ENCODE peak calls at places on chromosomes 4 and X, in eight cellular contexts. W, H, L, E, Z, V, T and P are unnamed samples. For H3K36me3, the result is how much of the 10 kb centered on the place peaks cover.

GRCh38 chr4:76210502-76210901 is 3.1 kb downstream of the SCARB2 start:
- DNase-seq in H (no peak), T (no peak), Z (no peak), W (no peak), V (no peak), E (no peak), L (no peak), P (no peak)

GRCh38 chr4:15479089-15479912 is 9.6 kb downstream of the CC2D2A start:
- DNase-seq in H (peak), W (no peak), T (peak), V (no peak), E (no peak), L (peak), Z (peak), P (no peak)

GRCh38 chrX:46727445-46727844 is 31.5 kb downstream of the SLC9A7 start:
- DNase-seq in E (no peak), H (no peak), L (peak), T (no peak), Z (no peak), W (no peak), V (no peak), P (no peak)

GRCh38 chr4:178215754-178216153 is 773.5 kb upstream of the AGA start:
- DNase-seq in T (no peak), W (no peak), L (no peak), H (no peak), V (no peak), Z (no peak), E (no peak), P (no peak)

GRCh38 chrX:21661316-21661715 is 3.2 kb upstream of the KLHL34 start:
- DNase-seq in W (no peak), Z (no peak), H (no peak), L (no peak), V (no peak), T (no peak), E (no peak), P (no peak)

GRCh38 chr4:55819634-55820033 is at the start of gene EXOC1L:
- DNase-seq in W (no peak), H (no peak), Z (no peak), T (peak), V (no peak), L (no peak), E (no peak), P (no peak)

GRCh38 chr4:98612318-98613250 is 45.8 kb downstream of the TSPAN5 start:
- DNase-seq in L (no peak), V (no peak), E (no peak), W (no peak), T (no peak), Z (no peak), H (no peak), P (no peak)

GRCh38 chr4:153750197-153750817 is 9.5 kb downstream of the RNF175 start:
- DNase-seq in Z (peak), L (peak), V (peak), E (peak), W (no peak), H (no peak), T (peak), P (no peak)

GRCh38 chr4:102586644-102587021 is 85.5 kb downstream of the NFKB1 start:
- DNase-seq in E (no peak), W (no peak), L (no peak), H (no peak), Z (no peak), T (no peak), V (no peak), P (no peak)

GRCh38 chr4:184282251-184282713 is 64.6 kb upstream of the ENPP6 start:
- DNase-seq in L (no peak), Z (no peak), T (no peak), E (no peak), V (peak), H (peak), W (no peak), P (no peak)

GRCh38 chr4:87498446-87498900 is 30.7 kb downstream of the SPARCL1 start:
- DNase-seq in T (no peak), W (no peak), Z (no peak), H (no peak), V (no peak), L (peak), E (no peak), P (no peak)

GRCh38 chrX:15946783-15947550 is 92.4 kb upstream of the AP1S2 start:
- DNase-seq in E (no peak), H (no peak), W (no peak), T (no peak), V (no peak), L (peak), Z (no peak), P (no peak)

GRCh38 chrX:133384454-133384853 is 30.8 kb downstream of the GPC4 start:
- DNase-seq in L (no peak), W (no peak), E (no peak), T (no peak), H (no peak), Z (no peak), V (no peak), P (no peak)

GRCh38 chr4:72179342-72179741 is 147.5 kb downstream of the NPFFR2 start:
- DNase-seq in H (no peak), T (no peak), L (no peak), E (no peak), V (no peak), Z (no peak), W (no peak), P (no peak)

GRCh38 chrX:115494133-115494532 is 66.8 kb upstream of the PLS3 start:
- DNase-seq in W (no peak), T (no peak), L (peak), E (no peak), V (no peak), Z (no peak), H (no peak), P (no peak)

GRCh38 chr4:105520819-105521790 is 31.3 kb upstream of the ARHGEF38 start:
- DNase-seq in H (no peak), Z (peak), T (peak), E (no peak), V (peak), L (peak), W (no peak), P (no peak)

GRCh38 chrX:99172958-99173357 is 1237.1 kb downstream of the PCDH19 start:
- DNase-seq in Z (no peak), E (no peak), H (no peak), W (no peak), L (no peak), V (no peak), T (no peak), P (no peak)

GRCh38 chrX:9871871-9872270 is 85.6 kb downstream of the SHROOM2 start:
- DNase-seq in W (no peak), H (no peak), E (no peak), T (no peak), Z (no peak), V (no peak), L (peak), P (no peak)

GRCh38 chrX:124555036-124555595 is 208.8 kb downstream of the SH2D1A start:
- DNase-seq in V (no peak), Z (no peak), T (no peak), H (no peak), W (no peak), E (no peak), L (peak), P (no peak)

GRCh38 chrX:4850312-4850711 is 1136.9 kb upstream of the PRKX start:
- DNase-seq in E (no peak), T (no peak), H (no peak), Z (no peak), V (no peak), L (no peak), W (no peak), P (no peak)

GRCh38 chr4:157824006-157824405 is 348.8 kb downstream of the GASK1B start:
- DNase-seq in V (no peak), W (no peak), H (no peak), Z (no peak), E (no peak), T (no peak), L (no peak), P (no peak)

GRCh38 chr4:185685804-185686203 is 126.2 kb downstream of the SORBS2 start:
- DNase-seq in Z (no peak), E (no peak), H (no peak), W (no peak), T (no peak), V (no peak), L (no peak), P (no peak)

GRCh38 chr4:16818005-16818404 is 80.4 kb downstream of the LDB2 start:
- DNase-seq in V (no peak), E (no peak), H (no peak), W (no peak), L (no peak), Z (no peak), T (no peak), P (no peak)

GRCh38 chr4:25253072-25253447 is 19.2 kb downstream of the PI4K2B start:
- DNase-seq in T (no peak), V (no peak), H (no peak), E (no peak), Z (no peak), L (peak), W (no peak), P (no peak)

GRCh38 chr4:18689308-18689915 is 667.9 kb upstream of the LCORL start:
- DNase-seq in Z (peak), W (peak), L (peak), H (no peak), E (peak), V (peak), T (peak), P (no peak)

GRCh38 chrX:48025561-48025960 is 18.8 kb downstream of the SPACA5 start:
- DNase-seq in T (peak), W (no peak), L (peak), V (peak), E (peak), H (no peak), Z (peak), P (no peak)

GRCh38 chrX:134721766-134722532 is 63.7 kb upstream of the PLAC1 start:
- DNase-seq in V (no peak), E (no peak), H (no peak), Z (no peak), L (no peak), T (no peak), W (no peak), P (no peak)

GRCh38 chr4:10173754-10174749 is 57.5 kb upstream of the WDR1 start:
- DNase-seq in L (no peak), T (no peak), H (no peak), Z (no peak), W (no peak), V (peak), E (peak), P (no peak)

GRCh38 chr4:115357767-115358166 is 244.3 kb upstream of the NDST4 start:
- DNase-seq in E (no peak), H (no peak), T (no peak), V (no peak), Z (no peak), W (no peak), L (no peak), P (no peak)

GRCh38 chr4:80422727-80423404 is 87.3 kb downstream of the CFAP299 start:
- DNase-seq in E (no peak), L (no peak), T (no peak), W (no peak), H (no peak), V (no peak), Z (no peak), P (no peak)

GRCh38 chr4:98055800-98056501 is 87.3 kb downstream of the STPG2 start:
- DNase-seq in L (no peak), V (no peak), H (no peak), W (no peak), T (no peak), Z (no peak), E (no peak), P (no peak)

GRCh38 chr4:119559044-119559647 is 69.5 kb downstream of the PDE5A start:
- DNase-seq in E (no peak), L (peak), H (no peak), T (no peak), Z (no peak), V (no peak), W (no peak), P (no peak)

GRCh38 chr4:120007171-120007894 is 59.3 kb downstream of the MAD2L1 start:
- DNase-seq in H (no peak), T (no peak), E (no peak), W (no peak), L (peak), Z (no peak), V (no peak), P (no peak)

GRCh38 chr4:113524096-113524495 is 237.4 kb downstream of the CAMK2D start:
- DNase-seq in L (no peak), E (no peak), Z (no peak), W (no peak), H (no peak), T (no peak), V (no peak), P (no peak)

GRCh38 chr4:52658671-52659015 is 458 bp downstream of the USP46 start:
- DNase-seq in E (no peak), Z (peak), T (no peak), H (peak), L (no peak), V (no peak), W (no peak), P (peak)

GRCh38 chrX:24202465-24203031 is 53.0 kb downstream of the ZFX start:
- DNase-seq in W (no peak), Z (no peak), T (no peak), L (no peak), V (no peak), E (no peak), H (no peak), P (no peak)

DNA sequence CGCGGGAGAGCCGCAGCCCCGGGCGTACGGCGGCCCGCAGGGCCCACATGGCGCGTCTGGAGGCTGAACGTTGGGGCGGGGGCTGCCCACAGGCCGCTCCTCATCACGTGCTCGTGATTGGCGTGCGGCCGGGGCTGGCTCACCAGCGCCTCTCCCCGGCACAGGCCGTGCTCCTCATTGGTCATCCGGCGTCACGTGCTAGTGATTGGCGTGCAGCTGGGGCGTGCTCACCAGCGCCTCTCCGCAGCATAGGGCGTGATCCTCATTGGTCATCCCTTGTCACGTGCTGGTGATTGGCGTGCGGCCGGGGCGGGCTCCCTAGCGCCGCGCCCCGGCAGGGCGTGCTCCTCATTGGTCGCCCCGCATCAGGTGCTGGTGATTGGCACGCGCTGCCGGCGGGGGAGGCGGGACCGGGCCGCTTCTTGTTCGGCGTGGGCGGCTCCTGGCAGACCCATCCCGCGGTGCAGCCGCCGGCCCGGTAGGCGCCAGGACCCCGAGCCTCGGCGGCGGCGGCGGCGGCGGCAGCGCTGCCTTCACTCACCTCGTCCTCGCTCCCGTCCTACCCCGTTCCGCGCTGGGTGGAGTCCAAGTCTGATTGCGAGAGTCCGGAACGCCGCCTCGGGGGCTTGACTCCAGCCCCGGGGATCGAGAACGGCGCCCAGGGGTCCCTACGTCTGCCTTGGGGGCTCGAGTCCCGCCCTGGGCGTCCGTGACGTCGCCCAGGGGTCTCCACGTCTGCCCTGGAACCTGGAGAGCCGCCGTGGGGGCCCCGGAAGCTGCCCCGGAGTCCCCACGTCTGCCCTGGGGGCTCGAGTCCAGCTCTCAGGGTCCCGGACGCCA is at the start of gene GTPBP6:
- DNase-seq in H (peak), Z (peak), E (peak), T (peak), W (peak), L (peak), V (peak), P (peak)
- TF ChIP-seq POLR2A in H (peak), Z (peak), E (peak), T (peak), W (peak), L (peak), V (peak), P (no peak)

GRCh38 chrX:147935156-147935758 is 23.5 kb downstream of the FMR1 start:
- DNase-seq in H (no peak), V (no peak), W (no peak), Z (no peak), T (no peak), E (no peak), L (no peak), P (no peak)
- H3K36me3 ChIP-seq in H (under half), V (under half), W (under half), Z (under half), T (under half), E (under half), L (under half), P (under half)

DNA sequence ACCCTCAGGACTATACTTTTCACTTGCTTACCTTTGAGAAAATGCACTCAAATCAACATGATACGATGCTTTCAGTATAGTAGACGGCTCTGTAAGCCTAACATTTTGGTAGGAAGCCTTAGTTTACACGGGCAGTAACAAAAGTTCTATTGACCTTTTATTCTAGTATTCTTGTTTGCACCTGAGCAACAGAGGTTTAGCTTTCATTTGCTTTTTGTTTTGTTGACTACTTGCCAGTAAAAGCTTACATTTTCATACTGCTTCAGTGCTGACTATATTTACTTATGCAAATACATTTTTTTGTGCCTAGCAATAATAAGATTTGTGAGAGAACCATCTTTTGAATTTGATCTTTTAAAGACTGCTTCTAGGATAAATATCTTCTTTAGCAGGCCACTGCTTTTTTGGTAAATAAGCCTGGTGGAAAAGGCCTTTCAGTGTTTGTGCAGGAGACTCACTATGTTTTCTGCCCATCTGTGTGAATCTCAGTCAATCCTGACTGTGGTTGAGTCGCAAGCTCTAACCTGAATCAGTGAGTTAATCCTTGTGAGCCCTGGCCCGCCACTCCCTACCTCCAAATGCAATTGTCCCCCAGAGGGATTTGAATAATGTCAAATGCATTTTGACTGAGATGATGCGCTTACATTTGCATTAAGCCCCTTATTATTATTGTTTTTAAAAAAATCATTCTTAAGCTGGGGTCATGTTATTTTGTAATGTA is 21.9 kb downstream of the FHIP1A start:
- DNase-seq in V (no peak), E (no peak), W (no peak), H (no peak), L (no peak), Z (no peak), T (no peak), P (no peak)
- H3K27ac ChIP-seq in V (no peak), E (peak), W (no peak), H (no peak), L (no peak), Z (no peak), T (no peak), P (no peak)

DNA sequence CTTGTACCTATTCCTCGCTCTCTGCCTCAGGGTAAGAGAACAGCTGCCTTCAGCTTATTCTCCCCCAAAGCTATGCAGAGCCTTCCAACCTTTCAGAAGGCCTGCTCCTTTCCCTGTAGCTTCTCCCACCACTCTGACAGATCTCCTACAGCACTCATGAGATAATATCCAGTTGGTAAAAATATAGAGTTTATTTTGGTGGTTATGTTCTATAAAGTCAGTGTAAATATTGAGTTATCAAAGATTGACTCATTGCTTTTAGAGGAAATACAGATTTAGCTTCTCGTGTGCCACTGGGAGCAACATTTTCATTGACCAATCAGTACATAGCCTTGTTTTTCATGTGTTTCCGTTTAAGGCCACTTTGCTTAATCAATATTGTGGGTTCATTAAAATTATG is 216.2 kb upstream of the TECRL start:
- DNase-seq in T (no peak), L (no peak), H (no peak), V (no peak), E (no peak), Z (no peak), W (no peak), P (no peak)
- TF ChIP-seq POLR2A in T (no peak), L (no peak), H (no peak), V (no peak), E (no peak), Z (no peak), W (no peak), P (no peak)

GRCh38 chr4:183254162-183254561 is 65.9 kb downstream of the CLDN22 start:
- DNase-seq in V (no peak), T (no peak), W (no peak), L (no peak), E (no peak), Z (no peak), H (no peak), P (no peak)
- H3K36me3 ChIP-seq in V (under half), T (under half), W (under half), L (under half), E (under half), Z (under half), H (under half), P (under half)

GRCh38 chr4:38113551-38113950 is 153.4 kb downstream of the PTTG2 start:
- DNase-seq in V (no peak), E (no peak), W (no peak), H (no peak), Z (no peak), T (no peak), L (no peak), P (no peak)
- H3K27ac ChIP-seq in V (no peak), E (no peak), W (no peak), H (no peak), Z (no peak), T (no peak), L (no peak), P (no peak)

GRCh38 chr4:145482209-145483021 is 762 bp downstream of the SMAD1 start:
- DNase-seq in W (peak), L (peak), Z (peak), V (peak), H (peak), E (peak), T (peak), P (peak)

GRCh38 chr4:145481164-145481941 is at the start of gene SMAD1:
- DNase-seq in T (peak), V (peak), L (peak), W (peak), H (peak), Z (peak), E (peak), P (peak)

GRCh38 chr4:145480257-145480656 is 1.4 kb upstream of the SMAD1 start:
- DNase-seq in Z (no peak), L (no peak), H (no peak), E (no peak), V (no peak), T (no peak), W (no peak), P (no peak)

GRCh38 chr4:145484240-145484846 is 2.7 kb downstream of the SMAD1 start:
- DNase-seq in Z (no peak), T (no peak), V (no peak), E (no peak), W (no peak), L (no peak), H (no peak), P (no peak)

GRCh38 chr4:145481942-145482208 is 222 bp downstream of the SMAD1 start:
- DNase-seq in Z (no peak), H (no peak), W (no peak), V (no peak), L (no peak), T (no peak), E (no peak), P (no peak)
- TF ChIP-seq POLR2A in Z (no peak), H (no peak), W (no peak), V (no peak), L (no peak), T (no peak), E (no peak), P (no peak)

DNA sequence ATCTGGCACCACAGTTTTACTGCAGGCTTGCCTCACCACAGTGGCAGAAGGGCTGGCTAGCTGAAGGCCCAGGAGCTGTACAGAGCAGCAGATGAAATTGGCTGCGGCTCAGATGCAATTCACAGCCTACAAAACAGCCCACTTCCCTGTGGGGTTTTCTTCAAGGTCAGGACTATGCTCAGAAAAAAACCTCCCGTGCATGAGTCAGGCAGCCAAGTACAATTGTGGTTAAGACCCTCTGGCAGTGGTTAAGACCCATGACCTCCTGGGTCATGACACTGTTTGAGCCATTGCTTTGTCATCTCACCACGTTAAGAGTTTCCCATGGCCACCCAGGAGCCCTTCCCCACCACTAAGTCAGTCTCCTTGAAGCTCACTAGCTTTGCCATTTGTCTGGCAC is 276.3 kb downstream of the HNRNPD start:
- DNase-seq in W (no peak), L (no peak), V (no peak), E (no peak), Z (no peak), H (no peak), T (no peak), P (no peak)
- H3K36me3 ChIP-seq in W (under half), L (under half), V (under half), E (under half), Z (under half), H (under half), T (under half), P (under half)